ENCODE peak calls at places on chromosomes 12 and 14, in eight cellular contexts. One of them, this sample, is unnamed.

GRCh38 chr14:29339491-29339890 is 572.9 kb downstream of the FOXG1 start:
- DNase-seq in mesothelial cell of epicardium: no peak
- DNase-seq in amniotic epithelial cell: peak
- DNase-seq in heart right ventricle: no peak
- DNase-seq in activated naive CD8-positive, alpha-beta T cell treated with anti-CD3 and anti-CD28 coated beads, Interleukin-2, amount 50 U/mL, for 24 hours: no peak
- DNase-seq in stimulated activated CD8-positive, alpha-beta memory T cell treated with anti-CD3 and anti-CD28 coated beads, Interleukin-7, amount 100 ng/mL, for 1 hour: no peak
- DNase-seq in EL: peak
- DNase-seq in stimulated activated CD4-positive, alpha-beta T cell treated with anti-CD3 and anti-CD28 coated beads, Interleukin-4, amount 100 ng/mL, for 48 hours: no peak
- DNase-seq in this sample: no peak

GRCh38 chr14:102295301-102295700 is 9.7 kb downstream of the MOK start:
- DNase-seq in mesothelial cell of epicardium: no peak
- DNase-seq in amniotic epithelial cell: peak
- DNase-seq in heart right ventricle: no peak
- DNase-seq in activated naive CD8-positive, alpha-beta T cell treated with anti-CD3 and anti-CD28 coated beads, Interleukin-2, amount 50 U/mL, for 24 hours: no peak
- DNase-seq in stimulated activated CD8-positive, alpha-beta memory T cell treated with anti-CD3 and anti-CD28 coated beads, Interleukin-7, amount 100 ng/mL, for 1 hour: no peak
- DNase-seq in EL: peak
- DNase-seq in stimulated activated CD4-positive, alpha-beta T cell treated with anti-CD3 and anti-CD28 coated beads, Interleukin-4, amount 100 ng/mL, for 48 hours: no peak
- DNase-seq in this sample: no peak

GRCh38 chr14:49552630-49553029 is 33.5 kb downstream of the RPS29 start:
- DNase-seq in mesothelial cell of epicardium: no peak
- DNase-seq in amniotic epithelial cell: no peak
- DNase-seq in heart right ventricle: no peak
- DNase-seq in activated naive CD8-positive, alpha-beta T cell treated with anti-CD3 and anti-CD28 coated beads, Interleukin-2, amount 50 U/mL, for 24 hours: no peak
- DNase-seq in stimulated activated CD8-positive, alpha-beta memory T cell treated with anti-CD3 and anti-CD28 coated beads, Interleukin-7, amount 100 ng/mL, for 1 hour: no peak
- DNase-seq in EL: no peak
- DNase-seq in stimulated activated CD4-positive, alpha-beta T cell treated with anti-CD3 and anti-CD28 coated beads, Interleukin-4, amount 100 ng/mL, for 48 hours: no peak
- DNase-seq in this sample: no peak

GRCh38 chr14:64500088-64500487 is 3.5 kb downstream of the ZBTB25 start:
- DNase-seq in mesothelial cell of epicardium: no peak
- DNase-seq in amniotic epithelial cell: peak
- DNase-seq in heart right ventricle: no peak
- DNase-seq in activated naive CD8-positive, alpha-beta T cell treated with anti-CD3 and anti-CD28 coated beads, Interleukin-2, amount 50 U/mL, for 24 hours: no peak
- DNase-seq in stimulated activated CD8-positive, alpha-beta memory T cell treated with anti-CD3 and anti-CD28 coated beads, Interleukin-7, amount 100 ng/mL, for 1 hour: no peak
- DNase-seq in EL: no peak
- DNase-seq in stimulated activated CD4-positive, alpha-beta T cell treated with anti-CD3 and anti-CD28 coated beads, Interleukin-4, amount 100 ng/mL, for 48 hours: no peak
- DNase-seq in this sample: no peak

GRCh38 chr14:60651936-60652673 is 2.8 kb upstream of the SIX1 start:
- DNase-seq in mesothelial cell of epicardium: peak
- DNase-seq in amniotic epithelial cell: no peak
- DNase-seq in heart right ventricle: no peak
- DNase-seq in activated naive CD8-positive, alpha-beta T cell treated with anti-CD3 and anti-CD28 coated beads, Interleukin-2, amount 50 U/mL, for 24 hours: no peak
- DNase-seq in stimulated activated CD8-positive, alpha-beta memory T cell treated with anti-CD3 and anti-CD28 coated beads, Interleukin-7, amount 100 ng/mL, for 1 hour: no peak
- DNase-seq in EL: no peak
- DNase-seq in stimulated activated CD4-positive, alpha-beta T cell treated with anti-CD3 and anti-CD28 coated beads, Interleukin-4, amount 100 ng/mL, for 48 hours: no peak
- DNase-seq in this sample: no peak

GRCh38 chr14:64745511-64746041 is 41.4 kb downstream of the PLEKHG3 start:
- DNase-seq in mesothelial cell of epicardium: no peak
- DNase-seq in amniotic epithelial cell: peak
- DNase-seq in heart right ventricle: no peak
- DNase-seq in activated naive CD8-positive, alpha-beta T cell treated with anti-CD3 and anti-CD28 coated beads, Interleukin-2, amount 50 U/mL, for 24 hours: no peak
- DNase-seq in stimulated activated CD8-positive, alpha-beta memory T cell treated with anti-CD3 and anti-CD28 coated beads, Interleukin-7, amount 100 ng/mL, for 1 hour: no peak
- DNase-seq in EL: peak
- DNase-seq in stimulated activated CD4-positive, alpha-beta T cell treated with anti-CD3 and anti-CD28 coated beads, Interleukin-4, amount 100 ng/mL, for 48 hours: no peak
- DNase-seq in this sample: no peak

GRCh38 chr12:1080520-1081223 is 89.6 kb downstream of the ERC1 start:
- DNase-seq in mesothelial cell of epicardium: no peak
- DNase-seq in amniotic epithelial cell: no peak
- DNase-seq in heart right ventricle: no peak
- DNase-seq in activated naive CD8-positive, alpha-beta T cell treated with anti-CD3 and anti-CD28 coated beads, Interleukin-2, amount 50 U/mL, for 24 hours: no peak
- DNase-seq in stimulated activated CD8-positive, alpha-beta memory T cell treated with anti-CD3 and anti-CD28 coated beads, Interleukin-7, amount 100 ng/mL, for 1 hour: no peak
- DNase-seq in EL: no peak
- DNase-seq in stimulated activated CD4-positive, alpha-beta T cell treated with anti-CD3 and anti-CD28 coated beads, Interleukin-4, amount 100 ng/mL, for 48 hours: no peak
- DNase-seq in this sample: no peak

GRCh38 chr12:120381752-120382419 is 12.9 kb upstream of the MSI1 start:
- DNase-seq in mesothelial cell of epicardium: no peak
- DNase-seq in amniotic epithelial cell: peak
- DNase-seq in heart right ventricle: no peak
- DNase-seq in activated naive CD8-positive, alpha-beta T cell treated with anti-CD3 and anti-CD28 coated beads, Interleukin-2, amount 50 U/mL, for 24 hours: no peak
- DNase-seq in stimulated activated CD8-positive, alpha-beta memory T cell treated with anti-CD3 and anti-CD28 coated beads, Interleukin-7, amount 100 ng/mL, for 1 hour: no peak
- DNase-seq in EL: peak
- DNase-seq in stimulated activated CD4-positive, alpha-beta T cell treated with anti-CD3 and anti-CD28 coated beads, Interleukin-4, amount 100 ng/mL, for 48 hours: no peak
- DNase-seq in this sample: no peak

GRCh38 chr14:35333797-35334743 is 41.9 kb downstream of the PSMA6 start:
- DNase-seq in mesothelial cell of epicardium: no peak
- DNase-seq in amniotic epithelial cell: no peak
- DNase-seq in heart right ventricle: no peak
- DNase-seq in activated naive CD8-positive, alpha-beta T cell treated with anti-CD3 and anti-CD28 coated beads, Interleukin-2, amount 50 U/mL, for 24 hours: peak
- DNase-seq in stimulated activated CD8-positive, alpha-beta memory T cell treated with anti-CD3 and anti-CD28 coated beads, Interleukin-7, amount 100 ng/mL, for 1 hour: no peak
- DNase-seq in EL: no peak
- DNase-seq in stimulated activated CD4-positive, alpha-beta T cell treated with anti-CD3 and anti-CD28 coated beads, Interleukin-4, amount 100 ng/mL, for 48 hours: peak
- DNase-seq in this sample: peak

GRCh38 chr12:108609535-108610335 is 11.9 kb upstream of the TMEM119 start:
- DNase-seq in mesothelial cell of epicardium: peak
- DNase-seq in amniotic epithelial cell: no peak
- DNase-seq in heart right ventricle: peak
- DNase-seq in activated naive CD8-positive, alpha-beta T cell treated with anti-CD3 and anti-CD28 coated beads, Interleukin-2, amount 50 U/mL, for 24 hours: no peak
- DNase-seq in stimulated activated CD8-positive, alpha-beta memory T cell treated with anti-CD3 and anti-CD28 coated beads, Interleukin-7, amount 100 ng/mL, for 1 hour: no peak
- DNase-seq in EL: peak
- DNase-seq in stimulated activated CD4-positive, alpha-beta T cell treated with anti-CD3 and anti-CD28 coated beads, Interleukin-4, amount 100 ng/mL, for 48 hours: no peak
- DNase-seq in this sample: no peak

GRCh38 chr14:64746298-64747250 is 42.4 kb downstream of the PLEKHG3 start:
- DNase-seq in mesothelial cell of epicardium: no peak
- DNase-seq in amniotic epithelial cell: no peak
- DNase-seq in heart right ventricle: no peak
- DNase-seq in activated naive CD8-positive, alpha-beta T cell treated with anti-CD3 and anti-CD28 coated beads, Interleukin-2, amount 50 U/mL, for 24 hours: no peak
- DNase-seq in stimulated activated CD8-positive, alpha-beta memory T cell treated with anti-CD3 and anti-CD28 coated beads, Interleukin-7, amount 100 ng/mL, for 1 hour: no peak
- DNase-seq in EL: no peak
- DNase-seq in stimulated activated CD4-positive, alpha-beta T cell treated with anti-CD3 and anti-CD28 coated beads, Interleukin-4, amount 100 ng/mL, for 48 hours: no peak
- DNase-seq in this sample: no peak

GRCh38 chr12:51818567-51819300 is 29.8 kb downstream of the FIGNL2 start:
- DNase-seq in mesothelial cell of epicardium: no peak
- DNase-seq in amniotic epithelial cell: peak
- DNase-seq in heart right ventricle: no peak
- DNase-seq in activated naive CD8-positive, alpha-beta T cell treated with anti-CD3 and anti-CD28 coated beads, Interleukin-2, amount 50 U/mL, for 24 hours: no peak
- DNase-seq in stimulated activated CD8-positive, alpha-beta memory T cell treated with anti-CD3 and anti-CD28 coated beads, Interleukin-7, amount 100 ng/mL, for 1 hour: no peak
- DNase-seq in EL: peak
- DNase-seq in stimulated activated CD4-positive, alpha-beta T cell treated with anti-CD3 and anti-CD28 coated beads, Interleukin-4, amount 100 ng/mL, for 48 hours: no peak
- DNase-seq in this sample: no peak

GRCh38 chr12:47270782-47271664 is 191.3 kb upstream of the AMIGO2 start:
- DNase-seq in mesothelial cell of epicardium: no peak
- DNase-seq in amniotic epithelial cell: peak
- DNase-seq in heart right ventricle: no peak
- DNase-seq in activated naive CD8-positive, alpha-beta T cell treated with anti-CD3 and anti-CD28 coated beads, Interleukin-2, amount 50 U/mL, for 24 hours: no peak
- DNase-seq in stimulated activated CD8-positive, alpha-beta memory T cell treated with anti-CD3 and anti-CD28 coated beads, Interleukin-7, amount 100 ng/mL, for 1 hour: no peak
- DNase-seq in EL: peak
- DNase-seq in stimulated activated CD4-positive, alpha-beta T cell treated with anti-CD3 and anti-CD28 coated beads, Interleukin-4, amount 100 ng/mL, for 48 hours: no peak
- DNase-seq in this sample: no peak

GRCh38 chr14:66514206-66514605 is 6.3 kb downstream of the GPHN start:
- DNase-seq in mesothelial cell of epicardium: no peak
- DNase-seq in amniotic epithelial cell: peak
- DNase-seq in heart right ventricle: no peak
- DNase-seq in activated naive CD8-positive, alpha-beta T cell treated with anti-CD3 and anti-CD28 coated beads, Interleukin-2, amount 50 U/mL, for 24 hours: no peak
- DNase-seq in stimulated activated CD8-positive, alpha-beta memory T cell treated with anti-CD3 and anti-CD28 coated beads, Interleukin-7, amount 100 ng/mL, for 1 hour: no peak
- DNase-seq in EL: no peak
- DNase-seq in stimulated activated CD4-positive, alpha-beta T cell treated with anti-CD3 and anti-CD28 coated beads, Interleukin-4, amount 100 ng/mL, for 48 hours: no peak
- DNase-seq in this sample: no peak

GRCh38 chr14:32129124-32129523 is 52.0 kb downstream of the ARHGAP5 start:
- DNase-seq in mesothelial cell of epicardium: no peak
- DNase-seq in amniotic epithelial cell: peak
- DNase-seq in heart right ventricle: no peak
- DNase-seq in activated naive CD8-positive, alpha-beta T cell treated with anti-CD3 and anti-CD28 coated beads, Interleukin-2, amount 50 U/mL, for 24 hours: no peak
- DNase-seq in stimulated activated CD8-positive, alpha-beta memory T cell treated with anti-CD3 and anti-CD28 coated beads, Interleukin-7, amount 100 ng/mL, for 1 hour: no peak
- DNase-seq in EL: peak
- DNase-seq in stimulated activated CD4-positive, alpha-beta T cell treated with anti-CD3 and anti-CD28 coated beads, Interleukin-4, amount 100 ng/mL, for 48 hours: no peak
- DNase-seq in this sample: no peak

GRCh38 chr12:54936736-54937135 is 47.8 kb downstream of the TESPA1 start:
- DNase-seq in mesothelial cell of epicardium: no peak
- DNase-seq in amniotic epithelial cell: no peak
- DNase-seq in heart right ventricle: no peak
- DNase-seq in activated naive CD8-positive, alpha-beta T cell treated with anti-CD3 and anti-CD28 coated beads, Interleukin-2, amount 50 U/mL, for 24 hours: no peak
- DNase-seq in stimulated activated CD8-positive, alpha-beta memory T cell treated with anti-CD3 and anti-CD28 coated beads, Interleukin-7, amount 100 ng/mL, for 1 hour: no peak
- DNase-seq in EL: no peak
- DNase-seq in stimulated activated CD4-positive, alpha-beta T cell treated with anti-CD3 and anti-CD28 coated beads, Interleukin-4, amount 100 ng/mL, for 48 hours: no peak
- DNase-seq in this sample: no peak

GRCh38 chr14:23054000-23054811 is 3.1 kb downstream of the CDH24 start:
- DNase-seq in mesothelial cell of epicardium: no peak
- DNase-seq in amniotic epithelial cell: no peak
- DNase-seq in heart right ventricle: no peak
- DNase-seq in activated naive CD8-positive, alpha-beta T cell treated with anti-CD3 and anti-CD28 coated beads, Interleukin-2, amount 50 U/mL, for 24 hours: peak
- DNase-seq in stimulated activated CD8-positive, alpha-beta memory T cell treated with anti-CD3 and anti-CD28 coated beads, Interleukin-7, amount 100 ng/mL, for 1 hour: no peak
- DNase-seq in EL: no peak
- DNase-seq in stimulated activated CD4-positive, alpha-beta T cell treated with anti-CD3 and anti-CD28 coated beads, Interleukin-4, amount 100 ng/mL, for 48 hours: no peak
- DNase-seq in this sample: peak